ENCODE peak calls at places on chromosomes 12 and 14, in ten cellular contexts. U is stimulated activated CD8-positive, alpha-beta memory T cell treated with anti-CD3 and anti-CD28 coated beads, Interleukin-7, amount 100 ng/mL, for 1 hour; N is fibroblast of the conjunctiva; Y is occipital lobe; W is astrocyte; O is NCI-H1092 treated with DMSO at 0.1 percent for 48 hours; F is omental fat pad; G is activated CD4-positive, alpha-beta T cell treated with anti-CD3 and anti-CD28 coated beads, Interleukin-2, amount 50 U/mL, for 24 hours; M is activated T-cell treated with anti-CD3 and anti-CD28 coated beads, Interleukin-2, amount 50 U/mL, for 24 hours; R is NCI-H2227 treated with DMSO at 0.1 percent for 48 hours. J is an unnamed sample.
A peak's percentile ranks its signal among the peaks of the same experiment; 100 is the strongest.

GRCh38 chr12:65184176-65184857 is 14.9 kb downstream of the LEMD3 start:
- DNase-seq in U (no peak), R (no peak), O (no peak), W (no peak), Y (no peak), G (no peak), N (no peak), F (no peak), M (no peak), J (no peak)

GRCh38 chr12:66959276-66959675 is 280.4 kb upstream of the GRIP1 start:
- DNase-seq in R (no peak), O (no peak), F (no peak), U (no peak), N (no peak), W (no peak), G (no peak), M (no peak), Y (no peak), J (no peak)

GRCh38 chr12:105617141-105617540 is 286.6 kb downstream of the C12orf75 start:
- DNase-seq in U (no peak), R (no peak), W (peak; percentile 80), M (no peak), G (no peak), F (no peak), N (no peak), O (no peak), Y (no peak), J (no peak)

GRCh38 chr14:105944632-105945610 is 418.5 kb downstream of the TMEM121 start:
- DNase-seq in W (no peak), G (peak; percentile 71), M (peak; percentile 89), U (peak; percentile 56), N (no peak), Y (no peak), F (peak; percentile 66), O (peak; percentile 74), R (no peak), J (peak; percentile 62)

GRCh38 chr12:20367731-20368652 is at the start of gene PDE3A:
- DNase-seq in M (no peak), W (peak; percentile 81), Y (peak; percentile 21), R (no peak), G (no peak), O (no peak), F (no peak), U (no peak), N (peak; percentile 56), J (peak; percentile 19)

GRCh38 chr14:104708606-104709268 is 15.3 kb upstream of the ADSS1 start:
- DNase-seq in Y (peak; percentile 25), G (peak; percentile 52), R (peak; percentile 8), O (peak; percentile 27), M (peak; percentile 85), U (peak; percentile 50), W (no peak), N (peak; percentile 32), F (peak; percentile 61), J (peak; percentile 39)

GRCh38 chr12:69966839-69967238 is 141.8 kb downstream of the MYRFL start:
- DNase-seq in O (no peak), M (no peak), F (no peak), N (no peak), Y (no peak), W (peak; percentile 13), G (no peak), R (no peak), U (no peak), J (no peak)

GRCh38 chr12:59322473-59322872 is 273.4 kb upstream of the SLC16A7 start:
- DNase-seq in U (no peak), W (no peak), N (no peak), G (no peak), O (no peak), R (no peak), M (no peak), Y (peak; percentile 45), F (no peak), J (no peak)

GRCh38 chr14:89085154-89086059 is 261.0 kb downstream of the TTC8 start:
- DNase-seq in G (no peak), U (no peak), O (no peak), N (no peak), W (no peak), Y (no peak), F (no peak), R (no peak), M (no peak), J (no peak)

GRCh38 chr14:35818346-35819115 is 7.6 kb upstream of the BRMS1L start:
- DNase-seq in R (peak; percentile 24), W (peak; percentile 14), Y (no peak), O (peak; percentile 28), G (no peak), U (no peak), M (no peak), F (no peak), N (peak; percentile 18), J (no peak)

GRCh38 chr12:22312336-22312735 is 22.2 kb downstream of the ST8SIA1 start:
- DNase-seq in W (peak; percentile 92), F (no peak), O (no peak), M (no peak), G (no peak), N (no peak), R (no peak), Y (peak; percentile 16), U (no peak), J (no peak)

GRCh38 chr12:94167071-94167806 is 18.9 kb downstream of the PLXNC1 start:
- DNase-seq in F (no peak), N (no peak), W (no peak), U (no peak), Y (no peak), G (no peak), R (no peak), M (no peak), O (no peak), J (no peak)

GRCh38 chr14:58430156-58430555 is 2.6 kb downstream of the KIAA0586 start:
- DNase-seq in O (no peak), N (no peak), W (peak; percentile 63), M (no peak), U (no peak), R (no peak), Y (no peak), G (peak; percentile 23), F (no peak), J (no peak)

GRCh38 chr14:53055003-53055402 is 98.1 kb downstream of the DDHD1 start:
- DNase-seq in U (no peak), W (peak; percentile 29), F (no peak), N (no peak), G (peak; percentile 3), R (peak; percentile 67), Y (no peak), M (no peak), O (peak; percentile 61), J (peak; percentile 52)

GRCh38 chr14:100523536-100524025 is 63.6 kb downstream of the BEGAIN start:
- DNase-seq in M (peak; percentile 5), O (peak; percentile 31), Y (no peak), W (no peak), F (no peak), N (no peak), U (no peak), G (no peak), R (no peak), J (no peak)

GRCh38 chr12:110498984-110499706 is 2.8 kb downstream of the VPS29 start:
- DNase-seq in M (no peak), U (no peak), O (no peak), F (no peak), Y (no peak), G (no peak), N (no peak), R (no peak), W (peak; percentile 37), J (no peak)

J was measured in NCI-H1417.